ENCODE peak calls at places on chromosomes 16 and 17, in five cellular contexts. E is H1, V is HCT116, R is SK-N-SH, H is K562. L is an unnamed sample.

GRCh38 chr17:9890124-9890523 is 14.9 kb downstream of the RCVRN start:
- DNase-seq in E (peak; percentile 50), H (peak; percentile 49), R (peak; percentile 35), V (peak; percentile 43), L (no peak)

GRCh38 chr17:8463089-8463488 is 27.4 kb downstream of the NDEL1 start:
- DNase-seq in H (no peak), V (no peak), R (no peak), E (no peak), L (no peak)

GRCh38 chr16:65936096-65936495 is 430.4 kb upstream of the CDH5 start:
- DNase-seq in H (no peak), E (no peak), V (no peak), R (no peak), L (no peak)

GRCh38 chr16:69188716-69189115 is 1.8 kb downstream of the SNTB2 start:
- DNase-seq in H (no peak), V (no peak), R (no peak), E (no peak), L (no peak)

GRCh38 chr16:28264656-28265055 is 27.7 kb upstream of the SBK1 start:
- DNase-seq in R (no peak), E (no peak), H (peak; percentile 45), V (no peak), L (no peak)

GRCh38 chr17:67442787-67443624 is 65.9 kb downstream of the PITPNC1 start:
- DNase-seq in V (no peak), H (no peak), E (no peak), R (no peak), L (no peak)

GRCh38 chr17:55144518-55144917 is 120.2 kb upstream of the HLF start:
- DNase-seq in H (no peak), E (no peak), R (no peak), V (no peak), L (no peak)

GRCh38 chr17:79221597-79221996 is 147.0 kb downstream of the ENGASE start:
- DNase-seq in R (peak; percentile 73), E (no peak), H (no peak), V (no peak), L (no peak)

GRCh38 chr16:74872302-74872701 is 97.7 kb upstream of the FA2H start:
- DNase-seq in V (no peak), R (no peak), H (no peak), E (no peak), L (no peak)

GRCh38 chr16:50434872-50435478 is 66.2 kb upstream of the BRD7 start:
- DNase-seq in H (no peak), E (no peak), V (no peak), R (no peak), L (no peak)

GRCh38 chr16:74034862-74035261 is 261.8 kb upstream of the PSMD7 start:
- DNase-seq in R (peak; percentile 57), H (peak; percentile 8), V (peak; percentile 1), E (no peak), L (peak; percentile 40)

GRCh38 chr16:25012525-25012991 is 2.6 kb downstream of the ARHGAP17 start:
- DNase-seq in E (no peak), R (no peak), V (no peak), H (no peak), L (no peak)

GRCh38 chr16:19967561-19967960 is 82.9 kb upstream of the GPRC5B start:
- DNase-seq in R (no peak), E (no peak), H (no peak), V (no peak), L (no peak)

GRCh38 chr17:42989146-42989545 is 8.8 kb downstream of the RUNDC1 start:
- DNase-seq in V (no peak), E (no peak), R (no peak), H (no peak), L (no peak)

GRCh38 chr16:27738596-27738995 is 188.7 kb downstream of the KATNIP start:
- DNase-seq in E (no peak), R (no peak), V (no peak), H (no peak), L (no peak)

GRCh38 chr16:22318690-22319358 is 21.6 kb downstream of the POLR3E start:
- DNase-seq in H (peak; percentile 45), R (peak; percentile 54), V (no peak), E (no peak), L (peak; percentile 27)

GRCh38 chr17:4934173-4934979 is 2.3 kb downstream of the GP1BA start:
- DNase-seq in E (no peak), H (peak; percentile 28), R (peak; percentile 72), V (no peak), L (peak; percentile 50)

GRCh38 chr17:76130473-76130872 is 10.6 kb downstream of the FOXJ1 start:
- DNase-seq in R (no peak), E (no peak), H (no peak), V (no peak), L (no peak)

GRCh38 chr16:54216268-54217187 is 70.1 kb downstream of the IRX3 start:
- DNase-seq in R (no peak), H (no peak), E (no peak), V (no peak), L (no peak)

GRCh38 chr17:65265276-65265675 is 128.1 kb downstream of the RGS9 start:
- DNase-seq in H (no peak), R (no peak), E (no peak), V (no peak), L (no peak)

GRCh38 chr17:37045271-37045946 is 96.7 kb downstream of the AATF start:
- DNase-seq in H (no peak), V (no peak), R (no peak), E (no peak), L (no peak)

GRCh38 chr16:17227278-17227677 is 243.5 kb downstream of the XYLT1 start:
- DNase-seq in V (peak; percentile 12), R (no peak), H (no peak), E (peak; percentile 38), L (no peak)

GRCh38 chr16:89031715-89032659 is 55.0 kb upstream of the CBFA2T3 start:
- DNase-seq in R (no peak), V (no peak), E (no peak), H (no peak), L (no peak)
- TF ChIP-seq JUND in R (no peak), V (no peak), E (no peak), H (no peak), L (no peak)

DNA sequence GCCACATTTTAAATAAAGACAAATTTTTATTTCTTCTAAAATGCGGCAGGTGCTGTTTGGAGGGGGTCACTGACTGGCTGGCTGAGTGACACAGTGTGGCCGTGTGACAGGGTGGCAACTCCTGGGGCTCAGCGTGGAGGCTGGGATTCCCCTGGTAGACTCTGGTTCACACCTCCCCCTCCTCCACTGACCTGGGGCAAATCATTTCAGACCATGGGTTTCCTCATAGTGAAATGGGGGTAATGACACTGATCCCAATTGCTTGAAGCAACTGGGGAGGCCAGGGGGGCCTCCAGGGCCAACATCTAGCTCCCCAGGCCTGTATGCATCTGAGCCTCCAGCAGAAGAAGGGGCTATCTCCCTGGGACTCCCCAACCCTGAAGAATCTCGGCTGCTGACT is 6.6 kb downstream of the HSD11B2 start:
- DNase-seq in R (no peak), E (no peak), V (no peak), H (no peak), L (no peak)
- TF ChIP-seq JUND in R (no peak), E (no peak), V (no peak), H (no peak), L (no peak)

GRCh38 chr17:50765454-50766221 is 1.7 kb downstream of the ANKRD40CL start:
- DNase-seq in V (no peak), H (no peak), R (no peak), E (no peak), L (peak; percentile 57)
- TF ChIP-seq JUND in V (no peak), H (no peak), R (no peak), E (no peak), L (no peak)

DNA sequence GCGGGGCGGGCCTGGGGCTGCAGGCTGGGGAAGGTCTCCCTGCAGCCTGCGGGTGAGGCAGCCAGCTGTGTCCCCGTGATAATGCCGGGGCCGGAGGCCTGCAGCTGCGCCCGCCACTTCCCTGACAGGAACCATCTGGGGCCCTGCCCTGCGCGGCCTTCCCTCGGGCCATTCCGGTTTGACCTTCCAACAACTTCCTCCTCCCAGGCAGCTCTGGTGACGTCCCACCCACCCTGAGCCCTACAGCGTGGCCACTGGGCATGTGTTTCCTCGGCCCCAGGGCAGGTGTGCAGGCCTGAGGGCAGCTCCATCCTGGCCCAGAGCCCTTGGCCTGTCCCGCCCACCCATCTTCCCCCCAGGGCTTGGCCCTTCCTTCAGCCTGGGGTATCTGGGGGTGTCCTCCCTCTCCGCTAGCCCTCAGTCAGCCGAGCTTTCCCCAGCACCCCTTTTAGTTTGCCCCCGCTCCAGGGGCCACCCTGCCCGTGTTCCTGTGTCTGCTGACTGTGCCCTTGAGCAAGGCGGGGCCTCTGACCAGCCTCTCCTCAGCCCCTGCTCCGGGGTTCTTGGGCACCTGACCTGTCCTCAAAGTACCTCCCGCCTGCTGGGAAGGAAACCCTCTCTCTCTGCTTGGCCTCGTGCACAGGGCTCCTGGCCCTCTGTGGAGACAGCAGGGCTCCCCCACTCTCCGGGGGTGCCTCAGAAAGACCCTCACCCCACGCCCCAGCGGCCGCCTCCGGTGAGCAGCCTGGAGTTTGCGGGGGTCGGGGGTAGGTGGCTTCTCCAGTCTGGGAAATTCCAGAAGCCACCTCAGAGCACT is at the start of gene CBFA2T3:
- DNase-seq in E (no peak), H (peak; percentile 83), V (no peak), R (no peak), L (no peak)
- TF ChIP-seq JUND in E (no peak), H (peak; percentile 62), V (no peak), R (no peak), L (no peak)

GRCh38 chr16:67149276-67150057 is 1.3 kb downstream of the B3GNT9 start:
- DNase-seq in E (no peak), H (no peak), V (no peak), R (no peak), L (no peak)

GRCh38 chr16:67148656-67149275 is 2.0 kb downstream of the B3GNT9 start:
- DNase-seq in V (no peak), H (no peak), E (no peak), R (no peak), L (no peak)

GRCh38 chr16:67150058-67150832 is 553 bp downstream of the B3GNT9 start:
- DNase-seq in V (no peak), R (peak; percentile 97), H (peak; percentile 75), E (no peak), L (no peak)

GRCh38 chr16:67151431-67152097 is 766 bp upstream of the B3GNT9 start:
- DNase-seq in V (no peak), R (no peak), H (no peak), E (no peak), L (no peak)

DNA sequence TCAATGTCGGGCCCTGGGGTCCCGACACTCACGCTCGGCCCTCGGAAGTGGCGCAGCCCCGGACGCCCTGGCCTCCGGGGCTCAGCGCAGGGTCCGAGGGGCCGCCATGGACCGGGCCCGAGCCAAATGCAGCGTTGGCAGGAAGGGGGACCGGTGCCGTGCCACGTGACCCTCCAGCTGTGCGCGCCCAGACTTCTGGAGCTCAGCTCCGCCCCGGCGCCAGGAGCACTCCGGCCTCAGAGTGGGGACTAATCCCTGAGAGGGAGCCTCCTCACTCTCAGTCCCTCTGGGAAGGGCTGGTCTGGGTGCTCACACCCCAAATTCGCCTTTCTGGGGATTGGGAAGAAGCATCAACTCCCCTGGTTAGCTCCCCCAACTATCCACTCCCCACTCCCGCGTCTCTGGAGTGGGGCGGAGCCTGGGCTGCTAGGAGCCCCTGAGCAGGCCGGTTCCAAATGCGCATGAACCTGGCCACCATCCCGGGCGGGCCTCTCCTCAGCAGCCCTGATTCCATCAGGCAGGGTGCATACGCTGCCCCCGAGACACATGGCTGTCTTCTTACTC is at the start of gene B3GNT9:
- DNase-seq in E (no peak), V (no peak), R (peak; percentile 92), H (peak; percentile 43), L (no peak)
- TF ChIP-seq JUND in E (no peak), V (no peak), R (no peak), H (no peak), L (no peak)

GRCh38 chr16:70685938-70686375 is at the start of gene MTSS2:
- DNase-seq in H (peak; percentile 94), R (peak; percentile 97), V (peak; percentile 35), E (no peak), L (peak; percentile 94)
- TF ChIP-seq JUND in H (no peak), R (no peak), V (no peak), E (no peak), L (no peak)

L was measured in T47D.